ENCODE peak calls at places on chromosomes 4 and X, in five cellular contexts. X is breast epithelium, A is heart left ventricle, S is esophagus squamous epithelium, H is fibroblast of pulmonary artery. U is an unnamed sample.

GRCh38 chr4:1752284-1753041 is 31.1 kb downstream of the TACC3 start:
- DNase-seq in X (no peak), H (peak), S (no peak), A (no peak), U (no peak)

GRCh38 chrX:16552546-16552945 is 97.4 kb upstream of the S100G start:
- DNase-seq in X (no peak), A (no peak), S (no peak), H (peak), U (no peak)

GRCh38 chr4:6157926-6158325 is 42.4 kb downstream of the JAKMIP1 start:
- DNase-seq in A (no peak), X (no peak), H (no peak), S (no peak), U (no peak)

GRCh38 chrX:57453901-57454300 is 137.9 kb upstream of the ZXDB start:
- DNase-seq in A (no peak), X (no peak), S (no peak), H (peak), U (no peak)

GRCh38 chr4:114563536-114564315 is 34.9 kb upstream of the UGT8 start:
- DNase-seq in A (no peak), H (peak), X (no peak), S (no peak), U (peak)

GRCh38 chr4:45566896-45567603 is 556.8 kb downstream of the GABRG1 start:
- DNase-seq in X (no peak), A (no peak), H (no peak), S (no peak), U (no peak)

GRCh38 chr4:1960170-1960825 is 48.5 kb downstream of the NELFA start:
- DNase-seq in A (no peak), X (no peak), S (no peak), H (peak), U (peak)

GRCh38 chr4:27016551-27016950 is 155.9 kb downstream of the STIM2 start:
- DNase-seq in S (no peak), A (no peak), X (no peak), H (no peak), U (no peak)

GRCh38 chrX:11010476-11010875 is 100.7 kb upstream of the HCCS start:
- DNase-seq in S (no peak), A (no peak), X (no peak), H (no peak), U (no peak)

GRCh38 chrX:82218361-82218760 is 1016.5 kb downstream of the SH3BGRL start:
- DNase-seq in H (no peak), S (no peak), X (no peak), A (no peak), U (no peak)

GRCh38 chr4:16226816-16227461 is 668 bp upstream of the TAPT1 start:
- DNase-seq in S (no peak), H (no peak), A (peak), X (peak), U (peak)

GRCh38 chrX:65690057-65690855 is 22.8 kb downstream of the MSN start:
- DNase-seq in H (peak), S (no peak), A (no peak), X (no peak), U (peak)

GRCh38 chrX:13691845-13692334 is 3.0 kb downstream of the RAB9A start:
- DNase-seq in A (no peak), H (no peak), X (no peak), S (no peak), U (peak)

GRCh38 chr4:36280555-36280954 is 861 bp upstream of the DTHD1 start:
- DNase-seq in H (no peak), S (no peak), X (no peak), A (no peak), U (no peak)

GRCh38 chr4:101621120-101621519 is 169.4 kb upstream of the BANK1 start:
- DNase-seq in H (peak), S (no peak), A (no peak), X (no peak), U (peak)

GRCh38 chr4:33386761-33387160 is 2666.6 kb downstream of the PCDH7 start:
- DNase-seq in S (no peak), A (no peak), H (peak), X (no peak), U (no peak)

GRCh38 chrX:23908219-23909003 is 605 bp downstream of the CXorf58 start:
- DNase-seq in X (no peak), H (no peak), S (no peak), A (no peak), U (no peak)

GRCh38 chrX:12223650-12224049 is 85.4 kb downstream of the FRMPD4 start:
- DNase-seq in H (no peak), S (no peak), X (no peak), A (no peak), U (no peak)

GRCh38 chrX:44062842-44063241 is 89.7 kb upstream of the NDP start:
- DNase-seq in X (no peak), S (no peak), A (no peak), H (no peak), U (no peak)

GRCh38 chrX:52585892-52586291 is 68.8 kb downstream of the SSX7 start:
- DNase-seq in A (no peak), H (no peak), X (no peak), S (no peak), U (no peak)

GRCh38 chr4:185369729-185370128 is 26.0 kb downstream of the LRP2BP start:
- DNase-seq in A (no peak), S (no peak), H (peak), X (no peak), U (no peak)

GRCh38 chr4:143076723-143077122 is 108.0 kb upstream of the USP38 start:
- DNase-seq in A (no peak), X (no peak), H (no peak), S (no peak), U (no peak)

GRCh38 chr4:140300271-140300970 is 73.0 kb upstream of the SCOC start:
- DNase-seq in A (no peak), H (peak), X (no peak), S (no peak), U (peak)

GRCh38 chr4:118842055-118842454 is 6.1 kb upstream of the SEC24D start:
- DNase-seq in X (no peak), A (no peak), S (no peak), H (peak), U (peak)

DNA sequence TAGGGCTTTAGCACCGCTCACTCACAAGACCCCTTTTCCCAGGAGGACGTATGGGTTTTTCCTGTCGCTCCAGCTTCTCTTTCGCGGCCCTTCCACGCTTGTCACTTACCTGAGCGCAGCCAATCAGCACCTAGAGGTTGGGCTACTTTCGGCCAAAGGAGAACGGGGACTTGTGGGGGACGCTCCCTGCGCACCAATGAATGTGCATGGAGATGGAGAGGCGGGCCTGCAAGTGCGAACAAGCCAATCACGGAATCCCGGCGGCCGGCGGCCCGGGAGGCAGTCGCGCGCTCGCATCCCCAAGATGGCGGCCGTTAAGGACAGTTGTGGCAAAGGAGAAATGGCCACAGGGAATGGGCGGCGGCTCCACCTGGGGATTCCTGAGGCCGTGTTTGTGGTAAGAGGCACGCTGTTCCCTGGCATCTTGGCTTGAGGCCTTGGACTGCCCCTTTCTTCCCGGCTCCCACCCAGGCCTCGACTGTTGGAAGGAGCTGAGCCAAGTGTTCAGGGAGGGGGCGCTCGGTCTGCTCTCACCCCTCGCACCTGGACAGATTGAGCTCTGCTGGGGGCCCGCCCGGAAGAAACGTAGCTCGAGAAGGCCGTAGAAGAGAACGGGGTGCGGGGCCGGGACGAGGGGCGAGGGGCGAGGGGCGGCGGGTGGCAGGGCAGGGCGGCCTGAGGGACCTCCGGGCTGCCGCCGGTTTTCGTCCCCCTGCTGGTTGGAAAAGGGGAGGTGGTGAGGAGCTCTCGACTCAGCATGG is at the start of gene VBP1:
- DNase-seq in A (peak), X (peak), H (peak), S (peak), U (peak)
- TF ChIP-seq CTCF in A (no peak), X (peak), H (peak), S (peak), U (peak)

GRCh38 chrX:120016068-120016441 is 61.4 kb downstream of the RHOXF2B start:
- DNase-seq in H (no peak), S (no peak), X (no peak), A (no peak), U (no peak)

GRCh38 chrX:120020305-120020704 is 57.2 kb downstream of the RHOXF2B start:
- DNase-seq in A (no peak), H (no peak), S (no peak), X (no peak), U (no peak)

GRCh38 chrX:120014354-120015129 is 62.9 kb downstream of the RHOXF2B start:
- DNase-seq in H (no peak), X (no peak), A (no peak), S (no peak), U (no peak)

DNA sequence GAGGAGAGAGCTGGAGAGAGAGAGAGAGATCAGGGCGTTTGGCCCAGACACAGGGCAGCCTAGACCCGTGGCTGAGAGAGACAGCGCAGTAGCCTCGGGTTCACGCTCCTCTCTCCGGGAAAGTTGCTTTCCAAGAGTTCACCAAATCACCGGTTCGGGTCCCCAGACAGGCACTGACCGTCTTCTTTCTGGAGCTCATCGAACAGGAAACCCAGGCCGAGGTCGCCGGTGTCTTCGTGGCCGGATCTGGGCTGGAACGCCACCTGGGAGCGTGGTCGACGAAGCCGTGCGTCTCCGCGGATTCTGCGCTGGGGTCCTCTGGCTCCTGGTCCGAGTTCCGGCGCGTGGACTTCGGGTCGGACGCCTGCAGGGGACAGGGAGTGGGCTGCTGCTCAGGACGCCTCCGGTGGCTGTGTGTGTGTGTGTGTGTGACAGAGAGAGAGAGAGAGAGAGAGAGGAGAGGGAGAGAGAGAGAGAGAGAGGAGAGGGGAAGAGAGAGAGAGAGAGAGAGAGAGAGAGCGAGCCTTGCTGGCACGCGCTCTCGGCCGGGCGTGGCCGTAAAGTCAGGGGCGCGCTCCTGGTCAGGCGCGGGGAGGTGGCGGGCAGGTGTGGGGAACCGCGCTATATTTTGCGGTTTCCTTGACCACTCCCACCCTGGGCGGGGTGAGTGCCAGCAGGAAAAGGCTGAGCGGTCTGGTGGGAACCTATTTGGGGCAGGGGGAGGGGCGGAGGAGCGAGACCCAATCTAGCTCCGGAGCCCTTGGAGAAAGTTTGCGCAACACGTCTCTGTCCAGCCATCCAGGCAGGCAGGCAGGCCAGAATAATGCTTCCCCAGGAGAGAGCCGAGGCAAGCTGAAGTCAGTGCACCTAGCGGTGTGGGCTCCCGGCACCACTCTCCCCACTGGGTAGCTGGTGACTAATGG is 62.1 kb downstream of the RHOXF2B start:
- DNase-seq in X (no peak), S (no peak), A (no peak), H (no peak), U (no peak)
- H3K4me3 ChIP-seq in X (peak), S (peak), A (peak), H (no peak), U (no peak)

GRCh38 chr4:128837198-128837597 is 27.7 kb downstream of the JADE1 start:
- DNase-seq in H (no peak), X (no peak), A (no peak), S (no peak), U (no peak)

GRCh38 chr4:128841402-128841801 is 31.9 kb downstream of the JADE1 start:
- DNase-seq in X (no peak), H (no peak), A (no peak), S (no peak), U (no peak)

GRCh38 chr4:128844931-128845330 is 35.4 kb downstream of the JADE1 start:
- DNase-seq in H (no peak), S (no peak), A (peak), X (no peak), U (no peak)

GRCh38 chr4:128837679-128838078 is 28.2 kb downstream of the JADE1 start:
- DNase-seq in X (no peak), S (no peak), A (no peak), H (no peak), U (no peak)

DNA sequence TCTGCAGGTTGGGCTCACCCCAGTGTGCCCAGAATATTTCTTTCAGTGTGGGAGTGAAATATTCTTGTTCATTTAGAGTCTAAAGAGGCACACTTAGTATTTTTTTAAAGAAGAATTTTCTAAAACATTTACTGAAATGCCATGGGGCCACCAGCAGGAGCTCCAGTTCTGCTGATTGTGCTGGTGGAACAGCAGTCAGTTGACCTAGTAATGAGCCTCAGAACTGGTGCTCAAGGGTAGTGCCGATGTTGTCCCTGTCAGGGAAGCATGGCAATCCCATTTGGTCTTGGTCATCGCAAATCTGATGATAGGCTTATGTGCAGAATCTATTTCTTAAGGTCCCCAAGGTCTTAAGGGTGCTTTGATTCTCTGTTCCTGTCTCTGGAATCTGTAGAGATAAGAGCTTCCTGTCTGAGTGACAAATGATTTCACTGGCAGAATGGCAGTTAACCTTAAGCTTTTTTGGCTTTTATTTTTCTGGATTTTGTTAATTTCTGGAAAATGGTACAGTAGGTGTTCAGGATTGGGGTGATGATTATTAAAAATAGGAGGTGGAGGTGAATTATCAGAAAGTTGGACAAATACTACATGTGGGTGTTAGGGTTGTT is 31.3 kb downstream of the JADE1 start:
- DNase-seq in H (no peak), S (no peak), X (no peak), A (no peak), U (no peak)
- TF ChIP-seq CTCF in H (peak), S (no peak), X (no peak), A (no peak), U (peak)

DNA sequence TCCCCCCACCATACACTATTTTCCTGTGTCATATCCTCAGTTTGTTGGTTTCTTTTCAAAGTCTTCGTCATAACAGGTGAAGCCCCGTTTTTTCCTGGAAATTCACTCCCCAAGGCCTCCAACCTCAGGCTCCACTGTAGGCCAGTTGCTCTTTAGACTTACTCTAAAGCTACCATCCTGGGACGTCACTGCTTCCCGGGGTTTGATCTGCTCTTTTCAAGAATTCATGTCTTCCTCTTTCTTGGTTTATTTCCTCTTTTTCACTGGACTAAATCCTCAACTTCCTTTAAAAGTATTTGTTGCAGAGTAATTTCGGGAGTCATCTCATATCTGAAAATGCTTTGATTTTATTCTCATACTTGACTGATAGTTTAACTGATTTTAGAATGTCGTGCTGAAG is 6.5 kb upstream of the SERTM2 start:
- DNase-seq in H (no peak), X (no peak), S (no peak), A (no peak), U (no peak)
- H3K4me3 ChIP-seq in H (no peak), X (no peak), S (no peak), A (no peak), U (no peak)

GRCh38 chrX:47628980-47629379 is 750 bp downstream of the CFP start:
- DNase-seq in X (no peak), H (no peak), S (no peak), A (no peak), U (no peak)
- TF ChIP-seq CTCF in X (no peak), H (peak), S (no peak), A (no peak), U (peak)

U was measured in brain microvascular endothelial cell.